ENCODE peak calls at places on chromosomes 2 and 18, in eight cellular contexts. P, O, H, G, L, F, R and J are unnamed samples.

GRCh38 chr2:152542344-152542994 is 174.8 kb downstream of the PRPF40A start:
- DNase-seq in P (no peak), O (no peak), H (no peak), G (no peak), L (peak), F (no peak), R (no peak), J (peak)

GRCh38 chr2:29014811-29015414 is 33.8 kb downstream of the TOGARAM2 start:
- DNase-seq in P (no peak), O (no peak), H (no peak), G (no peak), L (peak), F (peak), R (peak), J (peak)

GRCh38 chr18:72410399-72410798 is 133.7 kb downstream of the CBLN2 start:
- DNase-seq in P (no peak), O (no peak), H (no peak), G (no peak), L (no peak), F (no peak), R (no peak), J (no peak)

GRCh38 chr2:42801388-42801787 is 9.0 kb upstream of the HAAO start:
- DNase-seq in P (no peak), O (no peak), H (no peak), G (no peak), L (no peak), F (no peak), R (no peak), J (no peak)

GRCh38 chr18:35597758-35598157 is 16.2 kb downstream of the GALNT1 start:
- DNase-seq in P (no peak), O (no peak), H (no peak), G (no peak), L (no peak), F (no peak), R (no peak), J (no peak)

GRCh38 chr2:9057939-9058761 is 54.7 kb upstream of the MBOAT2 start:
- DNase-seq in P (no peak), O (no peak), H (peak), G (no peak), L (no peak), F (peak), R (peak), J (no peak)

GRCh38 chr2:17690776-17691175 is 62.8 kb downstream of the SMC6 start:
- DNase-seq in P (no peak), O (no peak), H (no peak), G (no peak), L (no peak), F (no peak), R (no peak), J (no peak)

GRCh38 chr2:219214141-219214540 is 4.6 kb downstream of the ABCB6 start:
- DNase-seq in P (no peak), O (no peak), H (no peak), G (peak), L (no peak), F (no peak), R (no peak), J (no peak)

GRCh38 chr2:225895126-225895525 is 495.6 kb downstream of the NYAP2 start:
- DNase-seq in P (no peak), O (no peak), H (no peak), G (no peak), L (no peak), F (peak), R (no peak), J (no peak)

GRCh38 chr2:137976274-137976673 is 12.0 kb downstream of the HNMT start:
- DNase-seq in P (no peak), O (no peak), H (no peak), G (no peak), L (no peak), F (no peak), R (no peak), J (no peak)

GRCh38 chr2:74374509-74375205 is 5.5 kb downstream of the DCTN1 start:
- DNase-seq in P (peak), O (no peak), H (peak), G (no peak), L (no peak), F (peak), R (peak), J (no peak)

GRCh38 chr18:22558945-22559385 is 141.2 kb upstream of the CTAGE1 start:
- DNase-seq in P (peak), O (no peak), H (no peak), G (peak), L (no peak), F (peak), R (peak), J (no peak)

GRCh38 chr2:198692907-198693510 is 764.7 kb downstream of the SATB2 start:
- DNase-seq in P (no peak), O (no peak), H (no peak), G (no peak), L (no peak), F (no peak), R (no peak), J (no peak)

GRCh38 chr2:97711394-97711711 is 2.0 kb upstream of the ZAP70 start:
- DNase-seq in P (no peak), O (no peak), H (no peak), G (no peak), L (no peak), F (no peak), R (no peak), J (no peak)

GRCh38 chr18:7459851-7460774 is 107.0 kb upstream of the PTPRM start:
- DNase-seq in P (no peak), O (no peak), H (no peak), G (no peak), L (no peak), F (no peak), R (no peak), J (no peak)

GRCh38 chr2:139480251-139480650 is 700.1 kb upstream of the NXPH2 start:
- DNase-seq in P (no peak), O (no peak), H (no peak), G (no peak), L (no peak), F (no peak), R (no peak), J (no peak)

GRCh38 chr2:240503375-240503774 is 54.4 kb downstream of the ANKMY1 start:
- DNase-seq in P (no peak), O (no peak), H (no peak), G (peak), L (no peak), F (no peak), R (no peak), J (no peak)

GRCh38 chr18:61756244-61756643 is 136.6 kb downstream of the RNF152 start:
- DNase-seq in P (no peak), O (no peak), H (no peak), G (no peak), L (no peak), F (no peak), R (no peak), J (no peak)

GRCh38 chr2:11397046-11397445 is 52.6 kb upstream of the ROCK2 start:
- DNase-seq in P (peak), O (no peak), H (no peak), G (no peak), L (no peak), F (no peak), R (no peak), J (no peak)

GRCh38 chr2:143128681-143129580 is at the start of gene ARHGAP15:
- DNase-seq in P (no peak), O (peak), H (no peak), G (no peak), L (peak), F (no peak), R (no peak), J (peak)

GRCh38 chr18:10336749-10337148 is 117.7 kb upstream of the APCDD1 start:
- DNase-seq in P (no peak), O (no peak), H (no peak), G (no peak), L (no peak), F (no peak), R (no peak), J (no peak)

GRCh38 chr2:191659198-191659597 is 18.7 kb upstream of the NABP1 start:
- DNase-seq in P (no peak), O (no peak), H (no peak), G (no peak), L (no peak), F (no peak), R (no peak), J (no peak)

GRCh38 chr2:39059366-39059952 is 61.4 kb downstream of the SOS1 start:
- DNase-seq in P (peak), O (peak), H (peak), G (no peak), L (peak), F (peak), R (no peak), J (peak)

GRCh38 chr2:208069186-208069585 is 43.9 kb upstream of the PLEKHM3 start:
- DNase-seq in P (peak), O (no peak), H (no peak), G (no peak), L (no peak), F (peak), R (no peak), J (no peak)

GRCh38 chr2:72149556-72150156 is 2.0 kb upstream of the CYP26B1 start:
- DNase-seq in P (peak), O (no peak), H (no peak), G (peak), L (no peak), F (peak), R (no peak), J (no peak)

GRCh38 chr2:85680707-85681353 is 12.8 kb upstream of the SFTPB start:
- DNase-seq in P (no peak), O (no peak), H (no peak), G (no peak), L (no peak), F (no peak), R (no peak), J (no peak)

GRCh38 chr2:67050621-67051020 is 346.5 kb upstream of the ETAA1 start:
- DNase-seq in P (no peak), O (no peak), H (no peak), G (no peak), L (no peak), F (peak), R (peak), J (no peak)

GRCh38 chr2:177316756-177317155 is 52.2 kb upstream of the NFE2L2 start:
- DNase-seq in P (no peak), O (no peak), H (no peak), G (no peak), L (no peak), F (no peak), R (no peak), J (no peak)

GRCh38 chr18:37247499-37248161 is 318.0 kb downstream of the CELF4 start:
- DNase-seq in P (peak), O (no peak), H (no peak), G (no peak), L (no peak), F (no peak), R (no peak), J (no peak)

GRCh38 chr2:13550832-13551231 is 834.1 kb downstream of the TRIB2 start:
- DNase-seq in P (no peak), O (no peak), H (no peak), G (no peak), L (peak), F (no peak), R (no peak), J (no peak)

GRCh38 chr2:112601754-112602153 is 17.3 kb downstream of the CHCHD5 start:
- DNase-seq in P (no peak), O (no peak), H (no peak), G (no peak), L (no peak), F (no peak), R (no peak), J (no peak)

GRCh38 chr2:25228848-25229674 is 60.7 kb upstream of the POMC start:
- DNase-seq in P (peak), O (no peak), H (peak), G (no peak), L (peak), F (peak), R (peak), J (no peak)

GRCh38 chr18:79962835-79963657 is 1.4 kb upstream of the HSBP1L1 start:
- DNase-seq in P (no peak), O (peak), H (no peak), G (no peak), L (peak), F (no peak), R (no peak), J (peak)

GRCh38 chr2:32668254-32668653 is 40.4 kb downstream of the TTC27 start:
- DNase-seq in P (no peak), O (no peak), H (no peak), G (no peak), L (no peak), F (no peak), R (no peak), J (no peak)

GRCh38 chr2:85987266-85988178 is 98.7 kb upstream of the ST3GAL5 start:
- DNase-seq in P (no peak), O (no peak), H (no peak), G (no peak), L (no peak), F (no peak), R (no peak), J (no peak)

GRCh38 chr18:53148056-53148574 is 808.1 kb downstream of the DCC start:
- DNase-seq in P (no peak), O (no peak), H (no peak), G (no peak), L (no peak), F (no peak), R (no peak), J (no peak)

DNA sequence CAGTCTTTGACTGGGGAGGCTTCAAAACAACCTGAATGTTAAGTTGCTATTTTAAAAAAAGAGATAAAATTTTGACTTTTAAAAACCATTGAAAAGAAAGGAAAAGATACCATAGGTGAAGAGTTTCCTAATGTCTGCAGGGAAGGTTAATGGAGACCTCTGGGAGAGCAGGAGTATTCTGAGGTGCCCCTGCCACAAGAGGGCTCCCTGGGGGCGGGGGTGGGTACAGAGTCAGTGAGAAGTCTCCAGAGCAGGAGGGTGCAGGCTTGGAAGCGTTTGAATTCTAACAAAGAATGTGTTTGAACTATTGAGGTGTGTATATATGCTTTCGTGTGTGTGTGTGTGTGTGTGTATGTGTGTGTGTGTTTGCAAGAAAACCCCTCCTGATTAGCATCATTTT is 46.7 kb upstream of the ST6GAL2 start:
- DNase-seq in P (no peak), O (no peak), H (no peak), G (no peak), L (no peak), F (no peak), R (no peak), J (no peak)
- TF ChIP-seq CTCF in P (no peak), O (peak), H (peak), G (no peak), L (no peak), F (no peak), R (peak), J (no peak)

DNA sequence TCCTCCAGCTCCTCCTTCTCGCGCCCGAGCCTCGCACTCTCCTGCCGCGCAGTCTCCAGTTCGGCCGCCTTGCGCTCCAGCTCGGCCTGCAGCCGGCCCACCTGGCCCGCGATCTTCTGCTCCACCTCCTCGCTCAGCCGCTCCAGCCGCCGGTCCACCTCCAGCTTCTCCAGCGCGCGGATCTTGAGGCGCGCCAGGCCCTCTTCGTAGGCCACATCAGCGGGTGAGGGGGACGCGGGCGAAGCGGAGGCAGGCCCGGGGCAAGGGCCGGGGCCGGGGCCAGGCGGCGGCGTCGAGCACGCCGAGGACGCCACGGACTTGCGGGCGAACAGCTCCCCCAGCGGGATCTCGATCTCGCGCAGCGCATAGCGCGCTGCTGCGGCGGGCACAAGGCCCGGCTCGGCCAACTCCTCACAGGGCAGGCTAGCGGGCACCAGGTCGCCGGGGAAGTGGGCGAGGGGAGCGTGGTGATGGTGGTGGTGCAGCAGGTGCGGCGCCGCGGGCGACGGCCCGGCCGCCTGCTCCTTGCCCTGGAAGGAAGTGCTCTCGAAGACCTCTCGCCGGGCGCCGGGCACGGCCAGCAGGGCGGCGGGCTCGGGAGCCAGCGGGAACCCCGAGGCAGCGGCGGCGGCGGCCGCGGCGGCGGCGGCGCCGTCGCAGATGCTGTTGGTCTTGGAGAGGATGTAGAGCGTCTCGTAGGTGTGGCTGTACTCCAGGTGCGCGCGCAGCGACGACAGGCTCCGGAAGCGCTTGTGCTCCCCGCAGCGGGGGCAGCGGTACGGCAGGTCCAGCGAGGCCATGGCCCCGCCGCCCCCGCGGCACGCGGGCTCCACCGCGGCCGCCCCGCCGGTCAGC is 15.2 kb downstream of the FBXO41 start:
- DNase-seq in P (no peak), O (no peak), H (no peak), G (no peak), L (peak), F (no peak), R (no peak), J (peak)
- H3K4me3 ChIP-seq in P (no peak), O (peak), H (no peak), G (peak), L (peak), F (no peak), R (peak), J (peak)

GRCh38 chr2:79530443-79530842 is 17.6 kb downstream of the CTNNA2 start:
- DNase-seq in P (no peak), O (no peak), H (no peak), G (no peak), L (no peak), F (no peak), R (no peak), J (no peak)
- TF ChIP-seq CTCF in P (peak), O (no peak), H (no peak), G (no peak), L (no peak), F (no peak), R (peak), J (no peak)

GRCh38 chr2:201980946-201981345 is 52.7 kb upstream of the FZD7 start:
- DNase-seq in P (no peak), O (no peak), H (no peak), G (no peak), L (no peak), F (no peak), R (no peak), J (no peak)

GRCh38 chr2:201978988-201979387 is 54.7 kb upstream of the FZD7 start:
- DNase-seq in P (no peak), O (no peak), H (no peak), G (no peak), L (no peak), F (no peak), R (no peak), J (no peak)

GRCh38 chr2:201978333-201978732 is 55.3 kb upstream of the FZD7 start:
- DNase-seq in P (no peak), O (peak), H (no peak), G (no peak), L (peak), F (no peak), R (no peak), J (no peak)

GRCh38 chr2:201977651-201978050 is 56.0 kb upstream of the FZD7 start:
- DNase-seq in P (no peak), O (no peak), H (no peak), G (no peak), L (no peak), F (no peak), R (no peak), J (no peak)

DNA sequence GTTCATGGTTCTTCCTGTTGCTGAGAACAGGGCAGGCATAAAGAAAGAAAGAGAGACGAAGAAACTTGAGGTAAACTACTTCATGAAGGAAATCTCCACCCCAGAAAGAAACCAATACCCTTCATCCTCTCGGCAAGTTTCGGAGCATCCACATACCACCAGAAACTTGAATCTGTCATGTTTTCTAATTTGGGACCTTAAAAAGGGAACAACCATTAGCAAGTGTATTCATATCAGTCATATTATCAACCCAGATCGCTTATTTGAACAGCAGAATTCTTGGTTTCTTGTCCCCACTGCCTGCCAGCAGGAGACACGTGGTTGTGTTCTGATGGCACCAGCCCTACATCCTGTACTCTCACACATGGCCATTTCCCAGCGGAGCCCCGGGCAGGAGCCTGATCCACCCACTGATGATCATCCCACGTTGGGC is 53.2 kb upstream of the FZD7 start:
- DNase-seq in P (no peak), O (peak), H (no peak), G (no peak), L (peak), F (no peak), R (no peak), J (peak)
- H3K4me3 ChIP-seq in P (no peak), O (no peak), H (no peak), G (no peak), L (peak), F (no peak), R (no peak), J (no peak)

GRCh38 chr2:221972813-221973478 is 325.9 kb downstream of the PAX3 start:
- DNase-seq in P (no peak), O (no peak), H (no peak), G (no peak), L (no peak), F (no peak), R (no peak), J (no peak)

GRCh38 chr2:221969830-221970144 is 329.0 kb downstream of the PAX3 start:
- DNase-seq in P (no peak), O (no peak), H (no peak), G (no peak), L (no peak), F (no peak), R (no peak), J (no peak)

GRCh38 chr2:221965806-221966205 is 333.0 kb downstream of the PAX3 start:
- DNase-seq in P (no peak), O (no peak), H (no peak), G (no peak), L (no peak), F (no peak), R (no peak), J (no peak)

GRCh38 chr2:221973502-221973901 is 325.3 kb downstream of the PAX3 start:
- DNase-seq in P (no peak), O (no peak), H (no peak), G (no peak), L (no peak), F (no peak), R (no peak), J (no peak)

DNA sequence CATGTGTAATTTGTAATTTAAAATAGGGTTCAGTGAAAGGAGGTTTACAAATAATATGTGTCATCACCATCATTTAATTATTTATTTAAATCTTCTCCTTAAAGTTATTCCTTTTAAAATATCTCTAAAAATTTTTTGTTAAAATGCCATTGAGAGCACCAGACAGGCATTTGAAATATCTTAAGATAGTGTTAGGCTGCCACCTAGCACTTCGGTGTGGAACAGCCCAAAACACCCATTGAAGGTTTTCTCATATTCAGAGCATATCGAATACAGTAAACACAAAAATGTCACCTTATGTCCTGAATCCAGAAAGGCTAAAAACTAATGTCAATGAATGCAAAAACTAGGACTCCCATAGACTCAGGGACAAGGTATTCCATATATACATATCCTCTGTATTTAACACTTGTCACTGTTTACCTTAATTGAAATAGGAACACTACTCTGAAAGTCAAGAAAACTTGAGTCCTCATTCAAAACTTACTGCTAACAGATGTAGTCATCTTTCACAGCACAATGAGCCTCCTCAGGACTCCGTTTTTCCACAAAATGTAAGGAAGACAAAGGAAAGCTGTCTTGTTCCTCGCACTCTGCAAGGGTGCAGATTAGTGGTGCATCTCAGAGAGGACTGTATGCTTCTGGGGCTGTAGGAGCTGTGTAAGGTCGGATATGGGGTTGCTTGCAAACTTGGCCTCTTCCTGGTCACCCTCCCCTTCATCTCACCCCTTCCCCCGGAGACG is 329.5 kb downstream of the PAX3 start:
- DNase-seq in P (peak), O (no peak), H (peak), G (no peak), L (peak), F (peak), R (peak), J (no peak)
- TF ChIP-seq CTCF in P (peak), O (peak), H (peak), G (peak), L (peak), F (peak), R (peak), J (peak)